ENCODE peak calls at places on chromosomes 7 and 10, in nine cellular contexts. S, M, W, X, O, J, Y, L and K are unnamed samples.

GRCh38 chr10:101956105-101956504 is 99.9 kb downstream of the ARMH3 start:
- DNase-seq in S (no peak), M (no peak), W (no peak), X (no peak), O (no peak), J (no peak), Y (no peak), L (no peak), K (no peak)

GRCh38 chr10:10520391-10521385 is 497.0 kb upstream of the CELF2 start:
- DNase-seq in S (no peak), M (no peak), W (no peak), X (no peak), O (no peak), J (no peak), Y (no peak), L (no peak), K (no peak)

GRCh38 chr7:5177060-5177459 is 13.0 kb upstream of the WIPI2 start:
- DNase-seq in S (peak; percentile 49), M (no peak), W (peak; percentile 91), X (peak; percentile 69), O (no peak), J (no peak), Y (peak; percentile 70), L (no peak), K (no peak)

GRCh38 chr7:126718419-126718818 is 534.3 kb downstream of the GRM8 start:
- DNase-seq in S (no peak), M (no peak), W (no peak), X (no peak), O (no peak), J (no peak), Y (no peak), L (no peak), K (no peak)

GRCh38 chr7:40793132-40793531 is 658.3 kb downstream of the SUGCT start:
- DNase-seq in S (no peak), M (no peak), W (peak; percentile 49), X (peak; percentile 2), O (no peak), J (no peak), Y (peak; percentile 7), L (no peak), K (no peak)

GRCh38 chr7:75989726-75990388 is 4.5 kb downstream of the TMEM120A start:
- DNase-seq in S (no peak), M (no peak), W (no peak), X (no peak), O (no peak), J (no peak), Y (no peak), L (no peak), K (no peak)

GRCh38 chr10:131178956-131179355 is 132.6 kb downstream of the TCERG1L start:
- DNase-seq in S (no peak), M (no peak), W (no peak), X (no peak), O (no peak), J (no peak), Y (no peak), L (no peak), K (no peak)

GRCh38 chr10:43980313-43980712 is 331.6 kb upstream of the ZNF32 start:
- DNase-seq in S (no peak), M (no peak), W (no peak), X (no peak), O (no peak), J (no peak), Y (no peak), L (no peak), K (peak; percentile 27)

GRCh38 chr7:120691915-120692314 is 166.0 kb downstream of the TSPAN12 start:
- DNase-seq in S (no peak), M (no peak), W (no peak), X (no peak), O (no peak), J (no peak), Y (no peak), L (no peak), K (no peak)

GRCh38 chr10:504131-504611 is 185.3 kb downstream of the DIP2C start:
- DNase-seq in S (no peak), M (no peak), W (no peak), X (no peak), O (no peak), J (no peak), Y (no peak), L (no peak), K (no peak)

GRCh38 chr7:1720325-1720724 is 50.2 kb downstream of the ELFN1 start:
- DNase-seq in S (no peak), M (no peak), W (no peak), X (no peak), O (no peak), J (no peak), Y (no peak), L (no peak), K (no peak)

GRCh38 chr10:81576336-81576735 is 298.7 kb upstream of the NRG3 start:
- DNase-seq in S (peak; percentile 2), M (no peak), W (no peak), X (no peak), O (no peak), J (no peak), Y (no peak), L (no peak), K (no peak)

GRCh38 chr10:32957341-32958084 is 517 bp downstream of the ITGB1 start:
- DNase-seq in S (peak; percentile 58), M (no peak), W (peak; percentile 39), X (no peak), O (no peak), J (peak; percentile 59), Y (no peak), L (peak; percentile 44), K (peak; percentile 34)

GRCh38 chr7:35702541-35702940 is 7.6 kb upstream of the HERPUD2 start:
- DNase-seq in S (no peak), M (no peak), W (peak; percentile 43), X (no peak), O (no peak), J (no peak), Y (no peak), L (no peak), K (no peak)